ENCODE peak calls at places on chromosomes 16 and 17, in nine cellular contexts. One of them, this sample, is unnamed. For H3K27me3 and H3K4me1, the result is how much of the 10 kb centered on the place peaks cover.

GRCh38 chr16:50354082-50354481 is 14.7 kb downstream of the BRD7 start:
- DNase-seq in iPS DF 6.9: no peak
- DNase-seq in thoracic aorta: no peak
- DNase-seq in HAP-1: no peak
- DNase-seq in heart right ventricle: no peak
- DNase-seq in uterus: no peak
- DNase-seq in prostate gland: no peak
- DNase-seq in GM23248: peak
- DNase-seq in PC-3: no peak
- DNase-seq in this sample: no peak

GRCh38 chr16:79723583-79724168 is 123.1 kb upstream of the MAF start:
- DNase-seq in GM23248: no peak
- DNase-seq in uterus: no peak
- DNase-seq in heart right ventricle: no peak
- DNase-seq in prostate gland: no peak
- DNase-seq in PC-3: no peak
- DNase-seq in iPS DF 6.9: no peak
- DNase-seq in HAP-1: peak
- DNase-seq in thoracic aorta: no peak
- DNase-seq in this sample: no peak

GRCh38 chr17:82949361-82949760 is 109.5 kb upstream of the ZNF750 start:
- DNase-seq in GM23248: no peak
- DNase-seq in uterus: no peak
- DNase-seq in thoracic aorta: no peak
- DNase-seq in iPS DF 6.9: no peak
- DNase-seq in PC-3: no peak
- DNase-seq in prostate gland: no peak
- DNase-seq in heart right ventricle: no peak
- DNase-seq in HAP-1: no peak
- DNase-seq in this sample: no peak

GRCh38 chr16:67613808-67614207 is 31.1 kb upstream of the CARMIL2 start:
- DNase-seq in thoracic aorta: no peak
- DNase-seq in prostate gland: no peak
- DNase-seq in GM23248: no peak
- DNase-seq in HAP-1: peak
- DNase-seq in PC-3: peak
- DNase-seq in heart right ventricle: no peak
- DNase-seq in iPS DF 6.9: no peak
- DNase-seq in uterus: no peak
- DNase-seq in this sample: no peak

GRCh38 chr16:12544477-12545291 is 259.0 kb downstream of the CPPED1 start:
- DNase-seq in iPS DF 6.9: no peak
- DNase-seq in PC-3: no peak
- DNase-seq in uterus: no peak
- DNase-seq in heart right ventricle: no peak
- DNase-seq in prostate gland: no peak
- DNase-seq in GM23248: no peak
- DNase-seq in thoracic aorta: no peak
- DNase-seq in HAP-1: no peak
- DNase-seq in this sample: peak

GRCh38 chr17:59800530-59800942 is 92.2 kb downstream of the TUBD1 start:
- DNase-seq in heart right ventricle: no peak
- DNase-seq in iPS DF 6.9: no peak
- DNase-seq in thoracic aorta: no peak
- DNase-seq in PC-3: peak
- DNase-seq in HAP-1: no peak
- DNase-seq in uterus: no peak
- DNase-seq in prostate gland: no peak
- DNase-seq in GM23248: no peak
- DNase-seq in this sample: no peak

GRCh38 chr17:3944485-3945388 is 19.5 kb downstream of the ATP2A3 start:
- DNase-seq in heart right ventricle: no peak
- DNase-seq in HAP-1: peak
- DNase-seq in PC-3: no peak
- DNase-seq in thoracic aorta: no peak
- DNase-seq in uterus: peak
- DNase-seq in GM23248: peak
- DNase-seq in prostate gland: peak
- DNase-seq in iPS DF 6.9: no peak
- DNase-seq in this sample: no peak

GRCh38 chr16:85524630-85525463 is 88.3 kb upstream of the GSE1 start:
- DNase-seq in GM23248: no peak
- DNase-seq in heart right ventricle: no peak
- DNase-seq in prostate gland: no peak
- DNase-seq in iPS DF 6.9: no peak
- DNase-seq in uterus: no peak
- DNase-seq in thoracic aorta: no peak
- DNase-seq in HAP-1: peak
- DNase-seq in PC-3: peak
- DNase-seq in this sample: peak

DNA sequence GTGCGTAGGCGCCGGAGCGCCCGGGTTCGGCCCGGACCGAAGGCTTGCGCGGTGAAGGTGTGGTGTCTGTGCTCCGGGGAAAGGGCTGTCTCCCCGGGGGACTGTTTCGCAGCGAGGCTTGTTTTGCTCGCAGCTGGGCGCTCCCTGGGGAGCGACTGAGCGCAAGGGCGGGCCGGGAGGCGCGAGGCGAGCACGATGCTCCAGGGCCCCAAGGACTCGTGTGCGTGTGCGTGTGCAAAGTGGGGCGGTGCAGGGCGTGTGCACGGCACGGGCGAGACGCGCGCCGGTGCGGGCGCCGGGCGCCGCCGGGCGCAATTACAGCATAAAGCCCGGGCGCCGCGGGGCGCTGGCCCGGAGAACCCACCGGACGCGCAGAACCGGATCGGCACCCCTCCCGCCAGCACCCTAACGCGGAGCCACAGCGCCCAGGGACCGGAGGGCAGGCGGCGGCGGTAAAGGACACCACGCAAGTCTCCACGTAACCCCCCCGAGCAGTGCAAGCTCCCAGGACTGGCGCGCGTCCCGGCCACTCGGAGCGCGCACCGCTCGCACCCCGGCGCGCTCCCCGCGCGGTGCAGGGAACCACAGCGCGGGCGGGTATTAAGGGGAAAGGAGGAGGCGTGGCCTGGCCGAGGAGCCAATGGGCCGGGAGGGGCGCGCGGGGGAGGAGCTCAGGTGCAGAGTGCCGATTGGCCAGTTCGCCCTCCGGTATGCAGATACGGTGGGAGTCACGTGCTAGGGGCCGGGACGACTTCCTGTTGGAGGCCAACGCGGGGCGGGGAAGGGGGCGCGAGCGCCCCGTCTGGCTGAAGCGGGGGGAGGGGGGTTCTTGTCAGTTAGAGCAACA is at the start of gene TNRC6C:
- DNase-seq in heart right ventricle: peak
- DNase-seq in HAP-1: peak
- DNase-seq in uterus: peak
- DNase-seq in GM23248: peak
- DNase-seq in iPS DF 6.9: peak
- DNase-seq in prostate gland: peak
- DNase-seq in PC-3: peak
- DNase-seq in thoracic aorta: peak
- DNase-seq in this sample: peak
- H3K27me3 ChIP-seq in heart right ventricle: under half
- H3K27me3 ChIP-seq in HAP-1: under half
- H3K27me3 ChIP-seq in uterus: under half
- H3K27me3 ChIP-seq in GM23248: under half
- H3K27me3 ChIP-seq in iPS DF 6.9: under half
- H3K27me3 ChIP-seq in prostate gland: under half
- H3K27me3 ChIP-seq in PC-3: half or more
- H3K27me3 ChIP-seq in thoracic aorta: under half
- H3K27me3 ChIP-seq in this sample: under half

DNA sequence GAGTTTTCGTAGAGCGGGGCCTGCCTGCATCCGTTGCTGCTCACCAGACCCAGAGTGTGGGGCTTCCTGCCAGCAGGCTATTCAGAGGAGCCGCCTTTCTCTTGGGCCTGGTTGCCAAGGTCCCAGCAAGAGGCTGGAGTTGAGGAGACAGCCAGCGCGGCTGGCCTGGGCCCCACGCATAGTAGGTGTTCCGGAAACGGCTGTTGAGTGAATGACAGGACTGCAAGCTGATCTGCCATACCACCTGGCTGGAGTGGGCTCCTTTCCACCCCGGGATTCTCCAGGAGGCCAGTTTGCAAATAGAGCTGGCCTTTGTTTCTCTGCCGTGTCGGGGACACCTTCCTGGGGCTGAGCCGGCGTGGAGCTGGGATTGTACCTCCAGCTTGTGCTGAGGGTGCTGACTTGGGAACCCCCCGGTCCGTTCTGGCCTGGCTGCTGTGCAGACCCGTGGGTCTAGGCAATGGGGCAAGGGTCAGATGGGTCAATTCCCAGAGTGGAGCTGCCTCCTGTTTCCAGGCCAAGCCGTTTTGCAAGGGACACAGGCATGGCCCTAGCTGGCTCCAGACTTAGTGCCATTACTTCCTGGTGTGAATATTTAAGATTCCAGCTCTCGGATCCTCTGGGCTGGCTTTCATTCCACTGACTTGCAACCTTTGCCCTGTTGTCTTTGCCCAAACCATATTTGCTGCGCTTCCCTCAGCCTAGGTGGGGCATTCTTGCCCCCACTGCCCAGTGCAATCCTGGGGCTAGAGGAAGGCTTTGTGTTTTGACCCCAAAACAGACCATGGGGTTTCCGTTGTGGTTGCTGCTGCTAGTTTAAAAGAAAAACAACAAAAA is 68.8 kb downstream of the CMIP start:
- DNase-seq in GM23248: peak
- DNase-seq in HAP-1: no peak
- DNase-seq in prostate gland: no peak
- DNase-seq in iPS DF 6.9: peak
- DNase-seq in thoracic aorta: no peak
- DNase-seq in heart right ventricle: peak
- DNase-seq in uterus: no peak
- DNase-seq in PC-3: no peak
- DNase-seq in this sample: no peak
- H3K4me1 ChIP-seq in GM23248: under half
- H3K4me1 ChIP-seq in HAP-1: under half
- H3K4me1 ChIP-seq in prostate gland: under half
- H3K4me1 ChIP-seq in iPS DF 6.9: under half
- H3K4me1 ChIP-seq in thoracic aorta: under half
- H3K4me1 ChIP-seq in heart right ventricle: under half
- H3K4me1 ChIP-seq in uterus: under half
- H3K4me1 ChIP-seq in PC-3: half or more
- H3K4me1 ChIP-seq in this sample: under half

GRCh38 chr17:61402073-61402541 is 2.5 kb downstream of the TBX2 start:
- DNase-seq in prostate gland: no peak
- DNase-seq in iPS DF 6.9: no peak
- DNase-seq in thoracic aorta: no peak
- DNase-seq in uterus: no peak
- DNase-seq in heart right ventricle: no peak
- DNase-seq in GM23248: no peak
- DNase-seq in HAP-1: no peak
- DNase-seq in PC-3: no peak
- DNase-seq in this sample: no peak

GRCh38 chr17:61403846-61404701 is 4.4 kb downstream of the TBX2 start:
- DNase-seq in uterus: no peak
- DNase-seq in PC-3: no peak
- DNase-seq in HAP-1: no peak
- DNase-seq in thoracic aorta: no peak
- DNase-seq in heart right ventricle: no peak
- DNase-seq in GM23248: no peak
- DNase-seq in iPS DF 6.9: no peak
- DNase-seq in prostate gland: no peak
- DNase-seq in this sample: no peak

GRCh38 chr17:61401280-61402072 is 1.8 kb downstream of the TBX2 start:
- DNase-seq in iPS DF 6.9: no peak
- DNase-seq in heart right ventricle: no peak
- DNase-seq in GM23248: peak
- DNase-seq in uterus: no peak
- DNase-seq in PC-3: no peak
- DNase-seq in thoracic aorta: no peak
- DNase-seq in HAP-1: no peak
- DNase-seq in prostate gland: no peak
- DNase-seq in this sample: no peak

GRCh38 chr17:61404702-61405046 is 5.0 kb downstream of the TBX2 start:
- DNase-seq in heart right ventricle: no peak
- DNase-seq in prostate gland: no peak
- DNase-seq in PC-3: no peak
- DNase-seq in uterus: no peak
- DNase-seq in HAP-1: no peak
- DNase-seq in GM23248: no peak
- DNase-seq in iPS DF 6.9: no peak
- DNase-seq in thoracic aorta: no peak
- DNase-seq in this sample: no peak

DNA sequence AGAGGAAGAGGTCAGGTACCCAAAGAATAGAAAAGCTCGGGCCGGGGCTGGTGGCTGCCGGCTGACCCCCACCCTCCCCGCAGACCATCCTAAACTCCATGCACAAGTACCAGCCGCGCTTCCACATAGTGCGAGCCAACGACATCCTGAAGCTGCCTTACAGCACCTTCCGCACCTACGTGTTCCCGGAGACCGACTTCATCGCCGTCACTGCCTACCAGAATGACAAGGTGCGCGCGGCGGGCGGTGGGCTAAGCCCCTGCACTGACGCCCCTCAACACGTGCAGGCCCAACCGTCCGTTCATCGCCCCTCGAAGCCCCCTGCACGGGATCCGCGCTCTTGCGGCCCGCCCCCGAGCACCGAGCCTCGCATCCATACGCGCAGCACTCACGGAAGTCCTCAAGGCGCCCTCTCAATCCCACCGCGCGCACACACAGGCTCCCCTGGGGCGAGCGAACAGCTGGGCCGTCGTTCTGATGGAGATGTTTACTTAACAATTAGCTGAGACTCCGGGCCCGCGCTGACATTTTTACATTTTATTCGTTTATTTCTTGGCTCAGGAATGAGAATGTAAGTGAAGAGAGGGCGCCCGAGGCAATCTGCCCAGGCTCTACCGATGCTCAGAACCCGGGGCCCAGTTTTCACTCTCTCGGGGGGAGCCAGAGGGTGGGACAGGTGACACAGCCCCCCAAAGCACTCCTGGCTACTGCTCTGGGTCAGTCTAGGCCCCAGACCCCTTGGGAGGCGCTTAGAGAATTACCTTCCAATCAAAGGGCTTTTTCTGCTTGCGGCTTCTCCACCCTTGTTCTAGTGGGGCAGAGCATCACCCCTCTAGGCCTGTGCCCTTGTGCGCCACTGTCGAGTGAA is 3.6 kb downstream of the TBX2 start:
- DNase-seq in HAP-1: no peak
- DNase-seq in uterus: no peak
- DNase-seq in thoracic aorta: no peak
- DNase-seq in heart right ventricle: no peak
- DNase-seq in prostate gland: no peak
- DNase-seq in PC-3: no peak
- DNase-seq in iPS DF 6.9: no peak
- DNase-seq in GM23248: no peak
- DNase-seq in this sample: no peak
- H3K27me3 ChIP-seq in HAP-1: under half
- H3K27me3 ChIP-seq in uterus: under half
- H3K27me3 ChIP-seq in thoracic aorta: under half
- H3K27me3 ChIP-seq in heart right ventricle: half or more
- H3K27me3 ChIP-seq in prostate gland: under half
- H3K27me3 ChIP-seq in PC-3: under half
- H3K27me3 ChIP-seq in iPS DF 6.9: half or more
- H3K27me3 ChIP-seq in GM23248: under half
- H3K27me3 ChIP-seq in this sample: under half

DNA sequence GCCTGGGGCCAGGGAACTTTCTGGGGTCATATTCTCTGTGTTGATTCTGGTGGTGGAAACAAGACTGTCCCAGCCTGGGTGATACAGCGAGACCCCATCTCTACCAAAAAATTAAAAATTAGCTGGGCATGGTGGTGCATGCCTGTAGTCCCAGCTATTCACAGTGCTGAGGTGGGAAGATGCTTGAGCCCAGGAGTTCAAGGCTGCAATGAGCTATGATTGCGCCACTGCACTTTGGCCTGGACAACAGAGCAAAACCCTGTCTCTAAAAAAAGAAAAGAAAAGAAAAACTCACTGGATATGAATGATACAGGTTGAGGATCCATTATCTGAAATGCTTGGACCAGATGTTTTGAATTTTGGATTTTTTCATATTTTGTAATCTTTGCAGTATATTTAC is 13.6 kb downstream of the SCGB1C2 start:
- DNase-seq in PC-3: no peak
- DNase-seq in iPS DF 6.9: no peak
- DNase-seq in uterus: no peak
- DNase-seq in prostate gland: no peak
- DNase-seq in thoracic aorta: no peak
- DNase-seq in GM23248: no peak
- DNase-seq in HAP-1: no peak
- DNase-seq in heart right ventricle: no peak
- DNase-seq in this sample: no peak
- H3K4me1 ChIP-seq in PC-3: under half
- H3K4me1 ChIP-seq in iPS DF 6.9: under half
- H3K4me1 ChIP-seq in uterus: under half
- H3K4me1 ChIP-seq in prostate gland: under half
- H3K4me1 ChIP-seq in thoracic aorta: under half
- H3K4me1 ChIP-seq in GM23248: under half
- H3K4me1 ChIP-seq in HAP-1: under half
- H3K4me1 ChIP-seq in heart right ventricle: under half
- H3K4me1 ChIP-seq in this sample: under half